ENCODE peak calls at places on chromosomes 1 and 21, in four cellular contexts. E is K562, U is HepG2, H is GM12878. Z is an unnamed sample.

GRCh38 chr1:221415626-221416025 is 326.3 kb downstream of the DUSP10 start:
- DNase-seq in E (no peak), U (no peak), H (no peak), Z (no peak)

GRCh38 chr21:46194374-46195334 is 10.4 kb upstream of the SPATC1L start:
- DNase-seq in E (no peak), U (no peak), H (no peak), Z (peak; percentile 7)

GRCh38 chr1:210448293-210448892 is 119.7 kb downstream of the HHAT start:
- DNase-seq in E (peak; percentile 44), U (peak; percentile 14), H (no peak), Z (no peak)

GRCh38 chr1:183032122-183032921 is 9.1 kb downstream of the LAMC1 start:
- DNase-seq in E (no peak), U (peak; percentile 58), H (no peak), Z (no peak)

GRCh38 chr21:27805696-27806095 is 838.8 kb upstream of the ADAMTS5 start:
- DNase-seq in E (no peak), U (no peak), H (no peak), Z (no peak)

GRCh38 chr1:114154963-114155322 is 1.3 kb upstream of the SYT6 start:
- DNase-seq in E (peak; percentile 10), U (no peak), H (no peak), Z (peak; percentile 78)

GRCh38 chr1:35935989-35936388 is 5.1 kb downstream of the AGO3 start:
- DNase-seq in E (no peak), U (no peak), H (peak; percentile 26), Z (no peak)

GRCh38 chr1:40890771-40891170 is 28.6 kb upstream of the CITED4 start:
- DNase-seq in E (no peak), U (no peak), H (no peak), Z (no peak)

GRCh38 chr1:32356478-32356877 is 5.8 kb downstream of the FAM229A start:
- DNase-seq in E (no peak), U (no peak), H (no peak), Z (no peak)

GRCh38 chr1:44112486-44112885 is 6.1 kb upstream of the KLF17 start:
- DNase-seq in E (no peak), U (no peak), H (no peak), Z (no peak)

GRCh38 chr1:245409341-245410195 is 254.8 kb downstream of the KIF26B start:
- DNase-seq in E (no peak), U (no peak), H (no peak), Z (no peak)

GRCh38 chr1:12650001-12650421 is 6.1 kb downstream of the AADACL4 start:
- DNase-seq in E (no peak), U (no peak), H (no peak), Z (no peak)

GRCh38 chr1:230424440-230425251 is 1.5 kb downstream of the PGBD5 start:
- DNase-seq in E (no peak), U (no peak), H (no peak), Z (peak; percentile 35)

GRCh38 chr1:192580351-192580962 is 4.9 kb downstream of the RGS1 start:
- DNase-seq in E (no peak), U (peak; percentile 20), H (peak; percentile 81), Z (no peak)

GRCh38 chr21:43204638-43205037 is 35.8 kb downstream of the CRYAA start:
- DNase-seq in E (no peak), U (no peak), H (no peak), Z (no peak)

GRCh38 chr1:17119076-17119743 is at the start of gene PADI2:
- DNase-seq in E (peak; percentile 75), U (no peak), H (no peak), Z (peak; percentile 83)

GRCh38 chr1:15916417-15916816 is 59.5 kb downstream of the ZBTB17 start:
- DNase-seq in E (no peak), U (no peak), H (no peak), Z (no peak)

GRCh38 chr1:75908717-75909152 is 23.5 kb downstream of the ASB17 start:
- DNase-seq in E (peak; percentile 30), U (peak; percentile 31), H (peak; percentile 7), Z (peak; percentile 25)

GRCh38 chr1:234729566-234729965 is 119.6 kb upstream of the IRF2BP2 start:
- DNase-seq in E (no peak), U (no peak), H (no peak), Z (no peak)

GRCh38 chr21:36079010-36079649 is 9.3 kb downstream of the CBR1 start:
- DNase-seq in E (peak; percentile 66), U (no peak), H (no peak), Z (no peak)

GRCh38 chr1:41626616-41627375 is 142.3 kb upstream of the EDN2 start:
- DNase-seq in E (no peak), U (no peak), H (peak; percentile 33), Z (no peak)

GRCh38 chr1:149934326-149934725 is 2.4 kb downstream of the MTMR11 start:
- DNase-seq in E (no peak), U (no peak), H (no peak), Z (no peak)

DNA sequence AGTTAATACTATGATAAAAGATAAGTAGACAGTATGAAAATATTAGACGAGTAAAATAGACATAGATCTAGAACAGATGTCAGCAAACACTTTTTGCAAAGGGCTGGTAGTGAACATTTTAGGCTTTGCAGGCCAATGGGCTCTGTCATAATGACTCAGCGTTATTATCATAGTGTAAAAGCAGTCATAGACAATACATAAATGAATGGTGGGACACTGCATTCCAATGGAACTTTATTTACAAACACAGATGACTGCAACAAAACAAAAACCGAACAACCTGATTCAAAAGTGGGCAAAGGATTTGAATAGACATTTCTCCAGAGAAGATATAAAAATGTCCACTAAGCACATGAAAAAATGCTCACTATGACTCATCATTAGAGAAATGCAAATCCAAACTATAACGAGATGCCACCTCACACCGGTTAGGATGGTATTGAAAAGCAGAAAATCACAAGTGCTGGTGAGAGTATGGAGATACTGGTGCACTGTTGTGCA is 7.3 kb downstream of the GSTM5 start:
- DNase-seq in E (peak; percentile 74), U (no peak), H (peak; percentile 31), Z (no peak)
- TF ChIP-seq NR2C2 in E (no peak), U (no peak), H (no peak), Z (no peak)

DNA sequence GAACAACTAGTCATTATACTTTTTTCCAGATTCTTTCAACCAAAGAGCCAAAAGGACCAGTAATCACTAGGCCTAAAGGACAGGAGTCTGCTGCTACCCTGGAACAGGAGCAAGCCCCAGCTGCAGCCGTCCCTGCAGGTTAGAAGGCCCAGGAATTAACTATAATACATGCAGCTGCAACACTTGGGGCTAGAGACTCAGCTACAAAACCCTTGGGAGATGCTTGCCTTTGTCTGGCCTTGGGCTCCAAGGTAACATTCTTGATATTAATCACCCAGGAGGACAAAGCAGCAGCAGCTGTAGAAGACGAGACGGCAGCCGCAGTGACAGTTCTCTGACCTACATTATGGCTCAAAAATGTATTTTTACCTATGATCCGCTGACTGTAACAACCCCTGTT is 841.2 kb upstream of the ADGRL4 start:
- DNase-seq in E (no peak), U (no peak), H (no peak), Z (no peak)
- TF ChIP-seq NR2C2 in E (no peak), U (no peak), H (no peak), Z (no peak)

GRCh38 chr1:28170036-28170596 is 6.4 kb downstream of the PTAFR start:
- DNase-seq in E (no peak), U (peak; percentile 73), H (no peak), Z (no peak)
- TF ChIP-seq NR2C2 in E (no peak), U (no peak), H (no peak), Z (no peak)

GRCh38 chr21:33760641-33761103 is 118.4 kb downstream of the ITSN1 start:
- DNase-seq in E (no peak), U (no peak), H (no peak), Z (no peak)
- TF ChIP-seq NR2C2 in E (no peak), U (no peak), H (no peak), Z (no peak)

DNA sequence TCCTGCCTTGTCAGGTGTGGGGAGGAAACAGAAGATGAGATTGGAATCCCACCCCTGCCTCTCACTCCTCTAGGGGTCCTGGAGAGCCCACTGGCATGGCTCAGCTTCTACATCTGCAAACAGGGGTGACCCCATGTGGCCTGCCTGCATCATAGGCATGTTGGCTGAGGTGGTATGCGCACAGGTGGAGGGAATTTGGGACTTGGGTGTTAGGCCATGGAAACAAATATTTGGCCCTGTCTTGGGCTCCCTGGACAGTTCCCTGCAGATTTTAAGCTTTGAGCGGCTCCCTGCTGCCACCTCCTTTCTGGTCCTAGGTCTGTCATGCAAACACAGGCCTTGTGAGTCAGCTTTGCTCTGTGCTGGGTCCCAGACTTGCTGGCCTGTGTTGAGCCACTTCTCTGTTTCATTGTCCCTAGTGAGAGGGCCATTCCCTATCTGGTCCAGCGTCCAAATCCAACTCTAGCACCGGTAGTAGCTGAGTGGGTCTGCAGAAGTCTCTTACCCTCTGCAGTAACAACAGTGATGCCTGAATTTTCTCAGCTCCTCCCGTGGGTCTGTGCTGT is 5.9 kb downstream of the TTC22 start:
- DNase-seq in E (no peak), U (no peak), H (no peak), Z (no peak)
- TF ChIP-seq NR2C2 in E (no peak), U (no peak), H (no peak), Z (no peak)

DNA sequence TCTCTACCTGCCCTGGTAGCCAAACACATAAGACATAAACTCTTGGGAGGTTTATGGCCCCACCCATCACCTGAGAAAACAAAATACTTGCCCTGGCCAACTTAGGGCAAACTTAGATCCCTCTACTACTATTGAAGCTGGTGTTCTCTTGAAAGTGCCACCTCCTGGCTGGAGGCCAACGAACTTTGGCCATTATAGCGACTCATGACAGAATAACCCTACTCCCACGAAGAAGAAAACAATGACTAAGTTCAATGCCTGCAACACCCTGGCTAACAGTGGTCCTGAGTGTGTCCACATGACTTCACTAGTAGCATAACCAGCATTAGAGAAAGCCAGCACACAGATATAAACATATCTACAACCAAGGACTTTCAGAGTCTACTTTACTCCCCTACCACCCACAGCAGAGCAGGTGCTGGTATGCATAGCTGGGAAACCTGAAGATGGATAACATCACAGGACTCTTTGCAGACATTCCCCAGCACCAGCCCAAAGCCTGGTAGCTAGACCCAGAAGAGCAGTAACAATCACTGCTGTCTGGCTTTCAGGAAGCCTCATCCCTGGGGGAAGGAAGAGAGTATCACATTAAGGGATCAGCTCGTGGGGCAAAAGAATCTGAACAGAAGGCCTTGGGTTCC is 81.0 kb downstream of the SLC30A10 start:
- DNase-seq in E (peak; percentile 32), U (peak; percentile 43), H (no peak), Z (no peak)
- TF ChIP-seq NR2C2 in E (no peak), U (no peak), H (no peak), Z (no peak)

GRCh38 chr1:7470904-7471638 is 300.0 kb upstream of the VAMP3 start:
- DNase-seq in E (peak; percentile 11), U (no peak), H (peak; percentile 23), Z (no peak)
- TF ChIP-seq NR2C2 in E (no peak), U (no peak), H (no peak), Z (no peak)

Z was measured in WTC11.